ENCODE peak calls at places on chromosomes 3 and 15, in eight cellular contexts. A is NCI-H2171 treated with DMSO at 0.1 percent for 48 hours; L is RWPE2; G is ACHN; O is cerebellum; S is right cardiac atrium; F is osteoblast; Y is stimulated activated CD8-positive, alpha-beta memory T cell treated with anti-CD3 and anti-CD28 coated beads, Interleukin-4, amount 100 ng/mL, for 4 hours. M is an unnamed sample.

GRCh38 chr3:6528951-6529350 is 332.0 kb upstream of the GRM7 start:
- DNase-seq in L (no peak), S (no peak), G (no peak), Y (no peak), F (no peak), A (no peak), O (no peak), M (no peak)

GRCh38 chr3:114892880-114893279 is 254.2 kb downstream of the ZBTB20 start:
- DNase-seq in Y (no peak), L (no peak), A (peak), S (no peak), O (peak), G (no peak), F (no peak), M (no peak)

GRCh38 chr3:159830523-159831151 is 158.0 kb upstream of the IL12A start:
- DNase-seq in F (no peak), A (peak), L (no peak), O (no peak), Y (no peak), G (no peak), S (no peak), M (no peak)

GRCh38 chr15:91694829-91695205 is 158.7 kb upstream of the SLCO3A1 start:
- DNase-seq in L (no peak), O (no peak), Y (no peak), A (no peak), S (peak), F (no peak), G (no peak), M (no peak)

GRCh38 chr15:58497036-58497785 is 65.4 kb downstream of the LIPC start:
- DNase-seq in G (no peak), A (peak), S (no peak), L (no peak), F (no peak), Y (no peak), O (peak), M (no peak)

GRCh38 chr3:23203651-23204111 is 554 bp downstream of the UBE2E2 start:
- DNase-seq in O (peak), G (no peak), F (peak), A (no peak), L (no peak), S (peak), Y (no peak), M (no peak)

GRCh38 chr3:149199474-149199873 is 22.2 kb downstream of the CP start:
- DNase-seq in A (peak), L (no peak), G (no peak), S (no peak), Y (no peak), O (no peak), F (peak), M (no peak)

GRCh38 chr15:46848704-46849103 is 868.6 kb upstream of the SEMA6D start:
- DNase-seq in O (no peak), L (peak), S (no peak), F (peak), A (no peak), Y (no peak), G (peak), M (no peak)

GRCh38 chr3:54966979-54967378 is 39.1 kb upstream of the LRTM1 start:
- DNase-seq in Y (no peak), O (no peak), A (peak), L (no peak), F (no peak), S (no peak), G (no peak), M (no peak)